ENCODE peak calls at places on chromosomes 12 and 14, in nine cellular contexts. One of them, this sample, is unnamed.

GRCh38 chr14:100981808-100982207 is 78.3 kb upstream of the RTL1 start:
- DNase-seq in amniotic epithelial cell: peak; percentile 16
- DNase-seq in EL: peak; percentile 61
- DNase-seq in skeletal muscle cell: no peak
- DNase-seq in sigmoid colon: no peak
- DNase-seq in NCI-H510A treated with DMSO at 0.1 percent for 48 hours: no peak
- DNase-seq in CD4-positive, alpha-beta T cell: no peak
- DNase-seq in activated CD4-positive, alpha-beta memory T cell treated with anti-CD3 and anti-CD28 coated beads, Interleukin-2, amount 10 ng/mL, durations not matched to agents 7 days and 5 days: no peak
- DNase-seq in stimulated activated CD8-positive, alpha-beta memory T cell treated with anti-CD3 and anti-CD28 coated beads, Interleukin-7, amount 100 ng/mL, for 24 hours: no peak
- DNase-seq in this sample: no peak

GRCh38 chr12:78645956-78646355 is 218.6 kb upstream of the SYT1 start:
- DNase-seq in stimulated activated CD8-positive, alpha-beta memory T cell treated with anti-CD3 and anti-CD28 coated beads, Interleukin-7, amount 100 ng/mL, for 24 hours: no peak
- DNase-seq in amniotic epithelial cell: no peak
- DNase-seq in activated CD4-positive, alpha-beta memory T cell treated with anti-CD3 and anti-CD28 coated beads, Interleukin-2, amount 10 ng/mL, durations not matched to agents 7 days and 5 days: no peak
- DNase-seq in EL: peak; percentile 10
- DNase-seq in NCI-H510A treated with DMSO at 0.1 percent for 48 hours: no peak
- DNase-seq in skeletal muscle cell: no peak
- DNase-seq in CD4-positive, alpha-beta T cell: no peak
- DNase-seq in sigmoid colon: no peak
- DNase-seq in this sample: no peak

GRCh38 chr12:88371416-88372183 is 208.7 kb downstream of the KITLG start:
- DNase-seq in amniotic epithelial cell: peak; percentile 13
- DNase-seq in activated CD4-positive, alpha-beta memory T cell treated with anti-CD3 and anti-CD28 coated beads, Interleukin-2, amount 10 ng/mL, durations not matched to agents 7 days and 5 days: no peak
- DNase-seq in skeletal muscle cell: peak; percentile 76
- DNase-seq in NCI-H510A treated with DMSO at 0.1 percent for 48 hours: no peak
- DNase-seq in sigmoid colon: no peak
- DNase-seq in stimulated activated CD8-positive, alpha-beta memory T cell treated with anti-CD3 and anti-CD28 coated beads, Interleukin-7, amount 100 ng/mL, for 24 hours: no peak
- DNase-seq in CD4-positive, alpha-beta T cell: no peak
- DNase-seq in EL: peak; percentile 31
- DNase-seq in this sample: no peak

GRCh38 chr12:14394317-14395058 is 29.0 kb downstream of the ATF7IP start:
- DNase-seq in CD4-positive, alpha-beta T cell: no peak
- DNase-seq in NCI-H510A treated with DMSO at 0.1 percent for 48 hours: peak; percentile 76
- DNase-seq in stimulated activated CD8-positive, alpha-beta memory T cell treated with anti-CD3 and anti-CD28 coated beads, Interleukin-7, amount 100 ng/mL, for 24 hours: no peak
- DNase-seq in sigmoid colon: no peak
- DNase-seq in skeletal muscle cell: peak; percentile 56
- DNase-seq in EL: peak; percentile 75
- DNase-seq in amniotic epithelial cell: peak; percentile 86
- DNase-seq in activated CD4-positive, alpha-beta memory T cell treated with anti-CD3 and anti-CD28 coated beads, Interleukin-2, amount 10 ng/mL, durations not matched to agents 7 days and 5 days: peak; percentile 55
- DNase-seq in this sample: peak; percentile 47

GRCh38 chr12:111437816-111438454 is 32.2 kb downstream of the SH2B3 start:
- DNase-seq in sigmoid colon: no peak
- DNase-seq in CD4-positive, alpha-beta T cell: no peak
- DNase-seq in stimulated activated CD8-positive, alpha-beta memory T cell treated with anti-CD3 and anti-CD28 coated beads, Interleukin-7, amount 100 ng/mL, for 24 hours: no peak
- DNase-seq in NCI-H510A treated with DMSO at 0.1 percent for 48 hours: no peak
- DNase-seq in activated CD4-positive, alpha-beta memory T cell treated with anti-CD3 and anti-CD28 coated beads, Interleukin-2, amount 10 ng/mL, durations not matched to agents 7 days and 5 days: no peak
- DNase-seq in amniotic epithelial cell: peak; percentile 85
- DNase-seq in EL: peak; percentile 92
- DNase-seq in skeletal muscle cell: no peak
- DNase-seq in this sample: no peak

GRCh38 chr12:53231859-53232640 is at the start of gene RARG:
- DNase-seq in stimulated activated CD8-positive, alpha-beta memory T cell treated with anti-CD3 and anti-CD28 coated beads, Interleukin-7, amount 100 ng/mL, for 24 hours: no peak
- DNase-seq in sigmoid colon: peak; percentile 85
- DNase-seq in CD4-positive, alpha-beta T cell: peak; percentile 66
- DNase-seq in EL: peak; percentile 78
- DNase-seq in activated CD4-positive, alpha-beta memory T cell treated with anti-CD3 and anti-CD28 coated beads, Interleukin-2, amount 10 ng/mL, durations not matched to agents 7 days and 5 days: peak; percentile 72
- DNase-seq in NCI-H510A treated with DMSO at 0.1 percent for 48 hours: no peak
- DNase-seq in amniotic epithelial cell: no peak
- DNase-seq in skeletal muscle cell: no peak
- DNase-seq in this sample: no peak

GRCh38 chr12:45170456-45171042 is 45.3 kb upstream of the ANO6 start:
- DNase-seq in amniotic epithelial cell: peak; percentile 74
- DNase-seq in NCI-H510A treated with DMSO at 0.1 percent for 48 hours: peak; percentile 65
- DNase-seq in EL: peak; percentile 69
- DNase-seq in activated CD4-positive, alpha-beta memory T cell treated with anti-CD3 and anti-CD28 coated beads, Interleukin-2, amount 10 ng/mL, durations not matched to agents 7 days and 5 days: peak; percentile 82
- DNase-seq in CD4-positive, alpha-beta T cell: peak; percentile 69
- DNase-seq in stimulated activated CD8-positive, alpha-beta memory T cell treated with anti-CD3 and anti-CD28 coated beads, Interleukin-7, amount 100 ng/mL, for 24 hours: peak; percentile 75
- DNase-seq in sigmoid colon: peak; percentile 87
- DNase-seq in skeletal muscle cell: no peak
- DNase-seq in this sample: peak; percentile 74

GRCh38 chr12:76830456-76830855 is 48.4 kb downstream of the CSRP2 start:
- DNase-seq in skeletal muscle cell: no peak
- DNase-seq in EL: no peak
- DNase-seq in activated CD4-positive, alpha-beta memory T cell treated with anti-CD3 and anti-CD28 coated beads, Interleukin-2, amount 10 ng/mL, durations not matched to agents 7 days and 5 days: no peak
- DNase-seq in NCI-H510A treated with DMSO at 0.1 percent for 48 hours: no peak
- DNase-seq in sigmoid colon: no peak
- DNase-seq in stimulated activated CD8-positive, alpha-beta memory T cell treated with anti-CD3 and anti-CD28 coated beads, Interleukin-7, amount 100 ng/mL, for 24 hours: no peak
- DNase-seq in CD4-positive, alpha-beta T cell: no peak
- DNase-seq in amniotic epithelial cell: no peak
- DNase-seq in this sample: no peak

GRCh38 chr12:3200032-3200617 is 122.9 kb downstream of the TSPAN9 start:
- DNase-seq in stimulated activated CD8-positive, alpha-beta memory T cell treated with anti-CD3 and anti-CD28 coated beads, Interleukin-7, amount 100 ng/mL, for 24 hours: no peak
- DNase-seq in amniotic epithelial cell: peak; percentile 41
- DNase-seq in skeletal muscle cell: no peak
- DNase-seq in NCI-H510A treated with DMSO at 0.1 percent for 48 hours: peak; percentile 76
- DNase-seq in CD4-positive, alpha-beta T cell: no peak
- DNase-seq in sigmoid colon: no peak
- DNase-seq in EL: peak; percentile 50
- DNase-seq in activated CD4-positive, alpha-beta memory T cell treated with anti-CD3 and anti-CD28 coated beads, Interleukin-2, amount 10 ng/mL, durations not matched to agents 7 days and 5 days: no peak
- DNase-seq in this sample: no peak

GRCh38 chr12:82648510-82648909 is 38.2 kb upstream of the TMTC2 start:
- DNase-seq in skeletal muscle cell: no peak
- DNase-seq in EL: no peak
- DNase-seq in sigmoid colon: no peak
- DNase-seq in CD4-positive, alpha-beta T cell: no peak
- DNase-seq in stimulated activated CD8-positive, alpha-beta memory T cell treated with anti-CD3 and anti-CD28 coated beads, Interleukin-7, amount 100 ng/mL, for 24 hours: no peak
- DNase-seq in NCI-H510A treated with DMSO at 0.1 percent for 48 hours: no peak
- DNase-seq in amniotic epithelial cell: no peak
- DNase-seq in activated CD4-positive, alpha-beta memory T cell treated with anti-CD3 and anti-CD28 coated beads, Interleukin-2, amount 10 ng/mL, durations not matched to agents 7 days and 5 days: no peak
- DNase-seq in this sample: no peak

GRCh38 chr12:63387736-63388135 is 236.7 kb upstream of the AVPR1A start:
- DNase-seq in activated CD4-positive, alpha-beta memory T cell treated with anti-CD3 and anti-CD28 coated beads, Interleukin-2, amount 10 ng/mL, durations not matched to agents 7 days and 5 days: no peak
- DNase-seq in EL: no peak
- DNase-seq in stimulated activated CD8-positive, alpha-beta memory T cell treated with anti-CD3 and anti-CD28 coated beads, Interleukin-7, amount 100 ng/mL, for 24 hours: no peak
- DNase-seq in sigmoid colon: no peak
- DNase-seq in CD4-positive, alpha-beta T cell: no peak
- DNase-seq in skeletal muscle cell: no peak
- DNase-seq in amniotic epithelial cell: no peak
- DNase-seq in NCI-H510A treated with DMSO at 0.1 percent for 48 hours: no peak
- DNase-seq in this sample: no peak

GRCh38 chr12:88753074-88753473 is 172.8 kb upstream of the KITLG start:
- DNase-seq in skeletal muscle cell: no peak
- DNase-seq in sigmoid colon: no peak
- DNase-seq in activated CD4-positive, alpha-beta memory T cell treated with anti-CD3 and anti-CD28 coated beads, Interleukin-2, amount 10 ng/mL, durations not matched to agents 7 days and 5 days: no peak
- DNase-seq in stimulated activated CD8-positive, alpha-beta memory T cell treated with anti-CD3 and anti-CD28 coated beads, Interleukin-7, amount 100 ng/mL, for 24 hours: no peak
- DNase-seq in NCI-H510A treated with DMSO at 0.1 percent for 48 hours: no peak
- DNase-seq in EL: peak; percentile 44
- DNase-seq in amniotic epithelial cell: no peak
- DNase-seq in CD4-positive, alpha-beta T cell: no peak
- DNase-seq in this sample: no peak

GRCh38 chr12:98763656-98764055 is 118.6 kb downstream of the APAF1 start:
- DNase-seq in amniotic epithelial cell: no peak
- DNase-seq in activated CD4-positive, alpha-beta memory T cell treated with anti-CD3 and anti-CD28 coated beads, Interleukin-2, amount 10 ng/mL, durations not matched to agents 7 days and 5 days: no peak
- DNase-seq in skeletal muscle cell: no peak
- DNase-seq in NCI-H510A treated with DMSO at 0.1 percent for 48 hours: no peak
- DNase-seq in EL: no peak
- DNase-seq in sigmoid colon: no peak
- DNase-seq in stimulated activated CD8-positive, alpha-beta memory T cell treated with anti-CD3 and anti-CD28 coated beads, Interleukin-7, amount 100 ng/mL, for 24 hours: no peak
- DNase-seq in CD4-positive, alpha-beta T cell: no peak
- DNase-seq in this sample: no peak

GRCh38 chr14:84749191-84749945 is 780.6 kb upstream of the FLRT2 start:
- DNase-seq in skeletal muscle cell: no peak
- DNase-seq in stimulated activated CD8-positive, alpha-beta memory T cell treated with anti-CD3 and anti-CD28 coated beads, Interleukin-7, amount 100 ng/mL, for 24 hours: no peak
- DNase-seq in NCI-H510A treated with DMSO at 0.1 percent for 48 hours: no peak
- DNase-seq in CD4-positive, alpha-beta T cell: no peak
- DNase-seq in amniotic epithelial cell: no peak
- DNase-seq in EL: no peak
- DNase-seq in sigmoid colon: no peak
- DNase-seq in activated CD4-positive, alpha-beta memory T cell treated with anti-CD3 and anti-CD28 coated beads, Interleukin-2, amount 10 ng/mL, durations not matched to agents 7 days and 5 days: no peak
- DNase-seq in this sample: no peak

GRCh38 chr12:110844551-110845395 is 2.0 kb upstream of the CCDC63 start:
- DNase-seq in NCI-H510A treated with DMSO at 0.1 percent for 48 hours: no peak
- DNase-seq in EL: no peak
- DNase-seq in stimulated activated CD8-positive, alpha-beta memory T cell treated with anti-CD3 and anti-CD28 coated beads, Interleukin-7, amount 100 ng/mL, for 24 hours: no peak
- DNase-seq in activated CD4-positive, alpha-beta memory T cell treated with anti-CD3 and anti-CD28 coated beads, Interleukin-2, amount 10 ng/mL, durations not matched to agents 7 days and 5 days: no peak
- DNase-seq in sigmoid colon: no peak
- DNase-seq in amniotic epithelial cell: no peak
- DNase-seq in CD4-positive, alpha-beta T cell: no peak
- DNase-seq in skeletal muscle cell: no peak
- DNase-seq in this sample: no peak

GRCh38 chr12:46206471-46206870 is 62.4 kb downstream of the SLC38A1 start:
- DNase-seq in activated CD4-positive, alpha-beta memory T cell treated with anti-CD3 and anti-CD28 coated beads, Interleukin-2, amount 10 ng/mL, durations not matched to agents 7 days and 5 days: no peak
- DNase-seq in stimulated activated CD8-positive, alpha-beta memory T cell treated with anti-CD3 and anti-CD28 coated beads, Interleukin-7, amount 100 ng/mL, for 24 hours: no peak
- DNase-seq in NCI-H510A treated with DMSO at 0.1 percent for 48 hours: no peak
- DNase-seq in skeletal muscle cell: no peak
- DNase-seq in sigmoid colon: no peak
- DNase-seq in EL: no peak
- DNase-seq in amniotic epithelial cell: no peak
- DNase-seq in CD4-positive, alpha-beta T cell: no peak
- DNase-seq in this sample: no peak

GRCh38 chr14:47278233-47278842 is 397.1 kb downstream of the MDGA2 start:
- DNase-seq in amniotic epithelial cell: peak; percentile 1
- DNase-seq in EL: no peak
- DNase-seq in NCI-H510A treated with DMSO at 0.1 percent for 48 hours: peak; percentile 29
- DNase-seq in stimulated activated CD8-positive, alpha-beta memory T cell treated with anti-CD3 and anti-CD28 coated beads, Interleukin-7, amount 100 ng/mL, for 24 hours: no peak
- DNase-seq in skeletal muscle cell: no peak
- DNase-seq in sigmoid colon: no peak
- DNase-seq in CD4-positive, alpha-beta T cell: peak; percentile 0
- DNase-seq in activated CD4-positive, alpha-beta memory T cell treated with anti-CD3 and anti-CD28 coated beads, Interleukin-2, amount 10 ng/mL, durations not matched to agents 7 days and 5 days: peak; percentile 22
- DNase-seq in this sample: no peak

GRCh38 chr14:96090441-96091148 is 51.4 kb downstream of the C14orf132 start:
- DNase-seq in activated CD4-positive, alpha-beta memory T cell treated with anti-CD3 and anti-CD28 coated beads, Interleukin-2, amount 10 ng/mL, durations not matched to agents 7 days and 5 days: no peak
- DNase-seq in CD4-positive, alpha-beta T cell: no peak
- DNase-seq in EL: peak; percentile 77
- DNase-seq in sigmoid colon: peak; percentile 83
- DNase-seq in skeletal muscle cell: peak; percentile 74
- DNase-seq in NCI-H510A treated with DMSO at 0.1 percent for 48 hours: peak; percentile 74
- DNase-seq in amniotic epithelial cell: peak; percentile 35
- DNase-seq in stimulated activated CD8-positive, alpha-beta memory T cell treated with anti-CD3 and anti-CD28 coated beads, Interleukin-7, amount 100 ng/mL, for 24 hours: no peak
- DNase-seq in this sample: no peak

GRCh38 chr14:74979029-74979428 is 23.6 kb upstream of the PGF start:
- DNase-seq in sigmoid colon: no peak
- DNase-seq in activated CD4-positive, alpha-beta memory T cell treated with anti-CD3 and anti-CD28 coated beads, Interleukin-2, amount 10 ng/mL, durations not matched to agents 7 days and 5 days: no peak
- DNase-seq in CD4-positive, alpha-beta T cell: no peak
- DNase-seq in skeletal muscle cell: no peak
- DNase-seq in NCI-H510A treated with DMSO at 0.1 percent for 48 hours: no peak
- DNase-seq in stimulated activated CD8-positive, alpha-beta memory T cell treated with anti-CD3 and anti-CD28 coated beads, Interleukin-7, amount 100 ng/mL, for 24 hours: no peak
- DNase-seq in EL: peak; percentile 27
- DNase-seq in amniotic epithelial cell: no peak
- DNase-seq in this sample: no peak

GRCh38 chr12:116687888-116688287 is 50.0 kb downstream of the SPRING1 start:
- DNase-seq in activated CD4-positive, alpha-beta memory T cell treated with anti-CD3 and anti-CD28 coated beads, Interleukin-2, amount 10 ng/mL, durations not matched to agents 7 days and 5 days: peak; percentile 27
- DNase-seq in EL: peak; percentile 20
- DNase-seq in stimulated activated CD8-positive, alpha-beta memory T cell treated with anti-CD3 and anti-CD28 coated beads, Interleukin-7, amount 100 ng/mL, for 24 hours: no peak
- DNase-seq in sigmoid colon: no peak
- DNase-seq in NCI-H510A treated with DMSO at 0.1 percent for 48 hours: no peak
- DNase-seq in amniotic epithelial cell: peak; percentile 11
- DNase-seq in skeletal muscle cell: no peak
- DNase-seq in CD4-positive, alpha-beta T cell: peak; percentile 12
- DNase-seq in this sample: no peak

GRCh38 chr14:91405241-91405721 is 12.3 kb downstream of the CCDC88C start:
- DNase-seq in CD4-positive, alpha-beta T cell: peak; percentile 43
- DNase-seq in EL: no peak
- DNase-seq in amniotic epithelial cell: no peak
- DNase-seq in NCI-H510A treated with DMSO at 0.1 percent for 48 hours: no peak
- DNase-seq in sigmoid colon: no peak
- DNase-seq in activated CD4-positive, alpha-beta memory T cell treated with anti-CD3 and anti-CD28 coated beads, Interleukin-2, amount 10 ng/mL, durations not matched to agents 7 days and 5 days: peak; percentile 50
- DNase-seq in stimulated activated CD8-positive, alpha-beta memory T cell treated with anti-CD3 and anti-CD28 coated beads, Interleukin-7, amount 100 ng/mL, for 24 hours: no peak
- DNase-seq in skeletal muscle cell: no peak
- DNase-seq in this sample: no peak

GRCh38 chr14:94769413-94770250 is at the start of gene GSC:
- DNase-seq in stimulated activated CD8-positive, alpha-beta memory T cell treated with anti-CD3 and anti-CD28 coated beads, Interleukin-7, amount 100 ng/mL, for 24 hours: no peak
- DNase-seq in skeletal muscle cell: no peak
- DNase-seq in NCI-H510A treated with DMSO at 0.1 percent for 48 hours: peak; percentile 44
- DNase-seq in CD4-positive, alpha-beta T cell: no peak
- DNase-seq in amniotic epithelial cell: peak; percentile 2
- DNase-seq in activated CD4-positive, alpha-beta memory T cell treated with anti-CD3 and anti-CD28 coated beads, Interleukin-2, amount 10 ng/mL, durations not matched to agents 7 days and 5 days: peak; percentile 21
- DNase-seq in sigmoid colon: no peak
- DNase-seq in EL: peak; percentile 38
- DNase-seq in this sample: no peak

GRCh38 chr14:95463173-95463901 is 53.1 kb downstream of the SYNE3 start:
- DNase-seq in skeletal muscle cell: no peak
- DNase-seq in stimulated activated CD8-positive, alpha-beta memory T cell treated with anti-CD3 and anti-CD28 coated beads, Interleukin-7, amount 100 ng/mL, for 24 hours: no peak
- DNase-seq in CD4-positive, alpha-beta T cell: peak; percentile 57
- DNase-seq in amniotic epithelial cell: no peak
- DNase-seq in activated CD4-positive, alpha-beta memory T cell treated with anti-CD3 and anti-CD28 coated beads, Interleukin-2, amount 10 ng/mL, durations not matched to agents 7 days and 5 days: peak; percentile 34
- DNase-seq in NCI-H510A treated with DMSO at 0.1 percent for 48 hours: peak; percentile 84
- DNase-seq in EL: no peak
- DNase-seq in sigmoid colon: no peak
- DNase-seq in this sample: no peak

GRCh38 chr12:2003676-2004112 is 563 bp downstream of the DCP1B start:
- DNase-seq in NCI-H510A treated with DMSO at 0.1 percent for 48 hours: peak; percentile 65
- DNase-seq in CD4-positive, alpha-beta T cell: no peak
- DNase-seq in skeletal muscle cell: no peak
- DNase-seq in amniotic epithelial cell: no peak
- DNase-seq in sigmoid colon: no peak
- DNase-seq in stimulated activated CD8-positive, alpha-beta memory T cell treated with anti-CD3 and anti-CD28 coated beads, Interleukin-7, amount 100 ng/mL, for 24 hours: no peak
- DNase-seq in EL: peak; percentile 46
- DNase-seq in activated CD4-positive, alpha-beta memory T cell treated with anti-CD3 and anti-CD28 coated beads, Interleukin-2, amount 10 ng/mL, durations not matched to agents 7 days and 5 days: no peak
- DNase-seq in this sample: no peak

GRCh38 chr12:65229441-65229840 is 49.0 kb upstream of the MSRB3 start:
- DNase-seq in amniotic epithelial cell: peak; percentile 79
- DNase-seq in stimulated activated CD8-positive, alpha-beta memory T cell treated with anti-CD3 and anti-CD28 coated beads, Interleukin-7, amount 100 ng/mL, for 24 hours: no peak
- DNase-seq in CD4-positive, alpha-beta T cell: no peak
- DNase-seq in sigmoid colon: no peak
- DNase-seq in skeletal muscle cell: peak; percentile 65
- DNase-seq in NCI-H510A treated with DMSO at 0.1 percent for 48 hours: no peak
- DNase-seq in activated CD4-positive, alpha-beta memory T cell treated with anti-CD3 and anti-CD28 coated beads, Interleukin-2, amount 10 ng/mL, durations not matched to agents 7 days and 5 days: no peak
- DNase-seq in EL: peak; percentile 83
- DNase-seq in this sample: no peak

GRCh38 chr14:56085471-56085870 is 32.7 kb upstream of the PELI2 start:
- DNase-seq in amniotic epithelial cell: no peak
- DNase-seq in activated CD4-positive, alpha-beta memory T cell treated with anti-CD3 and anti-CD28 coated beads, Interleukin-2, amount 10 ng/mL, durations not matched to agents 7 days and 5 days: no peak
- DNase-seq in skeletal muscle cell: no peak
- DNase-seq in NCI-H510A treated with DMSO at 0.1 percent for 48 hours: no peak
- DNase-seq in stimulated activated CD8-positive, alpha-beta memory T cell treated with anti-CD3 and anti-CD28 coated beads, Interleukin-7, amount 100 ng/mL, for 24 hours: no peak
- DNase-seq in EL: no peak
- DNase-seq in CD4-positive, alpha-beta T cell: no peak
- DNase-seq in sigmoid colon: no peak
- DNase-seq in this sample: no peak

GRCh38 chr14:99612737-99613330 is 8.8 kb upstream of the CCDC85C start:
- DNase-seq in amniotic epithelial cell: no peak
- DNase-seq in CD4-positive, alpha-beta T cell: no peak
- DNase-seq in EL: peak; percentile 31
- DNase-seq in skeletal muscle cell: no peak
- DNase-seq in activated CD4-positive, alpha-beta memory T cell treated with anti-CD3 and anti-CD28 coated beads, Interleukin-2, amount 10 ng/mL, durations not matched to agents 7 days and 5 days: no peak
- DNase-seq in sigmoid colon: no peak
- DNase-seq in stimulated activated CD8-positive, alpha-beta memory T cell treated with anti-CD3 and anti-CD28 coated beads, Interleukin-7, amount 100 ng/mL, for 24 hours: no peak
- DNase-seq in NCI-H510A treated with DMSO at 0.1 percent for 48 hours: no peak
- DNase-seq in this sample: no peak

GRCh38 chr12:41512531-41512930 is 324.4 kb downstream of the PDZRN4 start:
- DNase-seq in amniotic epithelial cell: no peak
- DNase-seq in CD4-positive, alpha-beta T cell: no peak
- DNase-seq in sigmoid colon: no peak
- DNase-seq in EL: no peak
- DNase-seq in activated CD4-positive, alpha-beta memory T cell treated with anti-CD3 and anti-CD28 coated beads, Interleukin-2, amount 10 ng/mL, durations not matched to agents 7 days and 5 days: no peak
- DNase-seq in stimulated activated CD8-positive, alpha-beta memory T cell treated with anti-CD3 and anti-CD28 coated beads, Interleukin-7, amount 100 ng/mL, for 24 hours: no peak
- DNase-seq in skeletal muscle cell: no peak
- DNase-seq in NCI-H510A treated with DMSO at 0.1 percent for 48 hours: no peak
- DNase-seq in this sample: no peak

GRCh38 chr12:43835656-43836454 is at the start of gene TMEM117:
- DNase-seq in activated CD4-positive, alpha-beta memory T cell treated with anti-CD3 and anti-CD28 coated beads, Interleukin-2, amount 10 ng/mL, durations not matched to agents 7 days and 5 days: peak; percentile 61
- DNase-seq in CD4-positive, alpha-beta T cell: peak; percentile 54
- DNase-seq in stimulated activated CD8-positive, alpha-beta memory T cell treated with anti-CD3 and anti-CD28 coated beads, Interleukin-7, amount 100 ng/mL, for 24 hours: peak; percentile 9
- DNase-seq in NCI-H510A treated with DMSO at 0.1 percent for 48 hours: peak; percentile 28
- DNase-seq in skeletal muscle cell: no peak
- DNase-seq in EL: peak; percentile 63
- DNase-seq in amniotic epithelial cell: peak; percentile 29
- DNase-seq in sigmoid colon: peak; percentile 84
- DNase-seq in this sample: no peak

GRCh38 chr12:68971404-68971803 is 38.4 kb upstream of the CPM start:
- DNase-seq in sigmoid colon: no peak
- DNase-seq in amniotic epithelial cell: peak; percentile 67
- DNase-seq in activated CD4-positive, alpha-beta memory T cell treated with anti-CD3 and anti-CD28 coated beads, Interleukin-2, amount 10 ng/mL, durations not matched to agents 7 days and 5 days: no peak
- DNase-seq in CD4-positive, alpha-beta T cell: no peak
- DNase-seq in NCI-H510A treated with DMSO at 0.1 percent for 48 hours: no peak
- DNase-seq in EL: peak; percentile 71
- DNase-seq in stimulated activated CD8-positive, alpha-beta memory T cell treated with anti-CD3 and anti-CD28 coated beads, Interleukin-7, amount 100 ng/mL, for 24 hours: no peak
- DNase-seq in skeletal muscle cell: peak; percentile 39
- DNase-seq in this sample: no peak

GRCh38 chr12:106135075-106135474 is 3.7 kb downstream of the NUAK1 start:
- DNase-seq in activated CD4-positive, alpha-beta memory T cell treated with anti-CD3 and anti-CD28 coated beads, Interleukin-2, amount 10 ng/mL, durations not matched to agents 7 days and 5 days: no peak
- DNase-seq in CD4-positive, alpha-beta T cell: no peak
- DNase-seq in stimulated activated CD8-positive, alpha-beta memory T cell treated with anti-CD3 and anti-CD28 coated beads, Interleukin-7, amount 100 ng/mL, for 24 hours: no peak
- DNase-seq in sigmoid colon: no peak
- DNase-seq in skeletal muscle cell: no peak
- DNase-seq in NCI-H510A treated with DMSO at 0.1 percent for 48 hours: no peak
- DNase-seq in EL: no peak
- DNase-seq in amniotic epithelial cell: no peak
- DNase-seq in this sample: no peak